ENCODE peak calls at places on chromosomes 5 and 9, in nine cellular contexts. One of them, this sample, is unnamed.

GRCh38 chr9:1980387-1980786 is 34.8 kb upstream of the SMARCA2 start:
- DNase-seq in iPS DF 6.9: no peak
- DNase-seq in stimulated activated CD4-positive, alpha-beta T cell treated with anti-CD3 and anti-CD28 coated beads, Interleukin-2, amount 100 ng/mL, for 4 hours: no peak
- DNase-seq in fibroblast of the aortic adventitia: no peak
- DNase-seq in PC-3: no peak
- DNase-seq in AG04450: no peak
- DNase-seq in COR-L47: no peak
- DNase-seq in KBM-7: no peak
- DNase-seq in stimulated activated CD8-positive, alpha-beta memory T cell treated with anti-CD3 and anti-CD28 coated beads, Interleukin-15, amount 100 ng/mL, for 1 hour: no peak
- DNase-seq in this sample: no peak

GRCh38 chr5:156892864-156893263 is 42.8 kb downstream of the PPP1R2B start:
- DNase-seq in COR-L47: no peak
- DNase-seq in iPS DF 6.9: no peak
- DNase-seq in fibroblast of the aortic adventitia: no peak
- DNase-seq in stimulated activated CD8-positive, alpha-beta memory T cell treated with anti-CD3 and anti-CD28 coated beads, Interleukin-15, amount 100 ng/mL, for 1 hour: no peak
- DNase-seq in PC-3: no peak
- DNase-seq in AG04450: no peak
- DNase-seq in KBM-7: no peak
- DNase-seq in stimulated activated CD4-positive, alpha-beta T cell treated with anti-CD3 and anti-CD28 coated beads, Interleukin-2, amount 100 ng/mL, for 4 hours: no peak
- DNase-seq in this sample: no peak

GRCh38 chr5:82277987-82278710 is at the start of gene RPS23:
- DNase-seq in AG04450: peak
- DNase-seq in fibroblast of the aortic adventitia: peak
- DNase-seq in KBM-7: peak
- DNase-seq in iPS DF 6.9: peak
- DNase-seq in PC-3: peak
- DNase-seq in COR-L47: peak
- DNase-seq in stimulated activated CD8-positive, alpha-beta memory T cell treated with anti-CD3 and anti-CD28 coated beads, Interleukin-15, amount 100 ng/mL, for 1 hour: peak
- DNase-seq in stimulated activated CD4-positive, alpha-beta T cell treated with anti-CD3 and anti-CD28 coated beads, Interleukin-2, amount 100 ng/mL, for 4 hours: peak
- DNase-seq in this sample: peak

GRCh38 chr9:116453785-116454184 is 233.3 kb upstream of the TRIM32 start:
- DNase-seq in AG04450: no peak
- DNase-seq in COR-L47: no peak
- DNase-seq in stimulated activated CD8-positive, alpha-beta memory T cell treated with anti-CD3 and anti-CD28 coated beads, Interleukin-15, amount 100 ng/mL, for 1 hour: no peak
- DNase-seq in stimulated activated CD4-positive, alpha-beta T cell treated with anti-CD3 and anti-CD28 coated beads, Interleukin-2, amount 100 ng/mL, for 4 hours: no peak
- DNase-seq in fibroblast of the aortic adventitia: no peak
- DNase-seq in KBM-7: no peak
- DNase-seq in iPS DF 6.9: no peak
- DNase-seq in PC-3: no peak
- DNase-seq in this sample: no peak

GRCh38 chr9:135340726-135341475 is 138.7 kb upstream of the PPP1R26 start:
- DNase-seq in stimulated activated CD8-positive, alpha-beta memory T cell treated with anti-CD3 and anti-CD28 coated beads, Interleukin-15, amount 100 ng/mL, for 1 hour: no peak
- DNase-seq in PC-3: no peak
- DNase-seq in stimulated activated CD4-positive, alpha-beta T cell treated with anti-CD3 and anti-CD28 coated beads, Interleukin-2, amount 100 ng/mL, for 4 hours: no peak
- DNase-seq in AG04450: no peak
- DNase-seq in KBM-7: no peak
- DNase-seq in COR-L47: no peak
- DNase-seq in fibroblast of the aortic adventitia: no peak
- DNase-seq in iPS DF 6.9: no peak
- DNase-seq in this sample: no peak

GRCh38 chr5:39661026-39661779 is 236.4 kb upstream of the DAB2 start:
- DNase-seq in PC-3: peak
- DNase-seq in stimulated activated CD8-positive, alpha-beta memory T cell treated with anti-CD3 and anti-CD28 coated beads, Interleukin-15, amount 100 ng/mL, for 1 hour: no peak
- DNase-seq in AG04450: no peak
- DNase-seq in fibroblast of the aortic adventitia: peak
- DNase-seq in KBM-7: no peak
- DNase-seq in iPS DF 6.9: no peak
- DNase-seq in stimulated activated CD4-positive, alpha-beta T cell treated with anti-CD3 and anti-CD28 coated beads, Interleukin-2, amount 100 ng/mL, for 4 hours: no peak
- DNase-seq in COR-L47: no peak
- DNase-seq in this sample: no peak

GRCh38 chr5:82952326-82952725 is 124.9 kb downstream of the TMEM167A start:
- DNase-seq in COR-L47: no peak
- DNase-seq in iPS DF 6.9: no peak
- DNase-seq in AG04450: no peak
- DNase-seq in PC-3: peak
- DNase-seq in stimulated activated CD8-positive, alpha-beta memory T cell treated with anti-CD3 and anti-CD28 coated beads, Interleukin-15, amount 100 ng/mL, for 1 hour: no peak
- DNase-seq in fibroblast of the aortic adventitia: no peak
- DNase-seq in stimulated activated CD4-positive, alpha-beta T cell treated with anti-CD3 and anti-CD28 coated beads, Interleukin-2, amount 100 ng/mL, for 4 hours: no peak
- DNase-seq in KBM-7: no peak
- DNase-seq in this sample: no peak

GRCh38 chr9:136488247-136489214 is 5.7 kb upstream of the SEC16A start:
- DNase-seq in stimulated activated CD8-positive, alpha-beta memory T cell treated with anti-CD3 and anti-CD28 coated beads, Interleukin-15, amount 100 ng/mL, for 1 hour: peak
- DNase-seq in AG04450: no peak
- DNase-seq in COR-L47: peak
- DNase-seq in iPS DF 6.9: peak
- DNase-seq in KBM-7: peak
- DNase-seq in fibroblast of the aortic adventitia: peak
- DNase-seq in stimulated activated CD4-positive, alpha-beta T cell treated with anti-CD3 and anti-CD28 coated beads, Interleukin-2, amount 100 ng/mL, for 4 hours: peak
- DNase-seq in PC-3: peak
- DNase-seq in this sample: no peak

GRCh38 chr9:22469928-22470544 is 23.4 kb downstream of the DMRTA1 start:
- DNase-seq in iPS DF 6.9: no peak
- DNase-seq in stimulated activated CD8-positive, alpha-beta memory T cell treated with anti-CD3 and anti-CD28 coated beads, Interleukin-15, amount 100 ng/mL, for 1 hour: no peak
- DNase-seq in COR-L47: peak
- DNase-seq in fibroblast of the aortic adventitia: peak
- DNase-seq in KBM-7: peak
- DNase-seq in PC-3: peak
- DNase-seq in AG04450: no peak
- DNase-seq in stimulated activated CD4-positive, alpha-beta T cell treated with anti-CD3 and anti-CD28 coated beads, Interleukin-2, amount 100 ng/mL, for 4 hours: no peak
- DNase-seq in this sample: no peak

GRCh38 chr5:61330879-61331406 is 1.1 kb upstream of the ZSWIM6 start:
- DNase-seq in KBM-7: peak
- DNase-seq in fibroblast of the aortic adventitia: peak
- DNase-seq in stimulated activated CD4-positive, alpha-beta T cell treated with anti-CD3 and anti-CD28 coated beads, Interleukin-2, amount 100 ng/mL, for 4 hours: peak
- DNase-seq in iPS DF 6.9: no peak
- DNase-seq in PC-3: peak
- DNase-seq in stimulated activated CD8-positive, alpha-beta memory T cell treated with anti-CD3 and anti-CD28 coated beads, Interleukin-15, amount 100 ng/mL, for 1 hour: no peak
- DNase-seq in COR-L47: peak
- DNase-seq in AG04450: no peak
- DNase-seq in this sample: no peak

GRCh38 chr9:127742435-127743088 is 7.5 kb upstream of the TOR2A start:
- DNase-seq in iPS DF 6.9: peak
- DNase-seq in KBM-7: no peak
- DNase-seq in stimulated activated CD4-positive, alpha-beta T cell treated with anti-CD3 and anti-CD28 coated beads, Interleukin-2, amount 100 ng/mL, for 4 hours: no peak
- DNase-seq in AG04450: peak
- DNase-seq in PC-3: no peak
- DNase-seq in fibroblast of the aortic adventitia: peak
- DNase-seq in COR-L47: peak
- DNase-seq in stimulated activated CD8-positive, alpha-beta memory T cell treated with anti-CD3 and anti-CD28 coated beads, Interleukin-15, amount 100 ng/mL, for 1 hour: no peak
- DNase-seq in this sample: peak

GRCh38 chr5:116738270-116738947 is 163.8 kb upstream of the SEMA6A start:
- DNase-seq in stimulated activated CD8-positive, alpha-beta memory T cell treated with anti-CD3 and anti-CD28 coated beads, Interleukin-15, amount 100 ng/mL, for 1 hour: no peak
- DNase-seq in AG04450: no peak
- DNase-seq in fibroblast of the aortic adventitia: no peak
- DNase-seq in KBM-7: peak
- DNase-seq in stimulated activated CD4-positive, alpha-beta T cell treated with anti-CD3 and anti-CD28 coated beads, Interleukin-2, amount 100 ng/mL, for 4 hours: no peak
- DNase-seq in COR-L47: no peak
- DNase-seq in PC-3: no peak
- DNase-seq in iPS DF 6.9: no peak
- DNase-seq in this sample: peak

GRCh38 chr5:156322666-156323065 is 4.3 kb upstream of the SGCD start:
- DNase-seq in PC-3: no peak
- DNase-seq in iPS DF 6.9: no peak
- DNase-seq in AG04450: no peak
- DNase-seq in stimulated activated CD8-positive, alpha-beta memory T cell treated with anti-CD3 and anti-CD28 coated beads, Interleukin-15, amount 100 ng/mL, for 1 hour: no peak
- DNase-seq in stimulated activated CD4-positive, alpha-beta T cell treated with anti-CD3 and anti-CD28 coated beads, Interleukin-2, amount 100 ng/mL, for 4 hours: no peak
- DNase-seq in KBM-7: no peak
- DNase-seq in fibroblast of the aortic adventitia: no peak
- DNase-seq in COR-L47: no peak
- DNase-seq in this sample: no peak

GRCh38 chr9:90883661-90884060 is 82.0 kb downstream of the SYK start:
- DNase-seq in iPS DF 6.9: no peak
- DNase-seq in stimulated activated CD8-positive, alpha-beta memory T cell treated with anti-CD3 and anti-CD28 coated beads, Interleukin-15, amount 100 ng/mL, for 1 hour: no peak
- DNase-seq in PC-3: no peak
- DNase-seq in KBM-7: no peak
- DNase-seq in COR-L47: no peak
- DNase-seq in stimulated activated CD4-positive, alpha-beta T cell treated with anti-CD3 and anti-CD28 coated beads, Interleukin-2, amount 100 ng/mL, for 4 hours: no peak
- DNase-seq in AG04450: no peak
- DNase-seq in fibroblast of the aortic adventitia: no peak
- DNase-seq in this sample: no peak

GRCh38 chr9:91162311-91162710 is 199.4 kb downstream of the AUH start:
- DNase-seq in AG04450: no peak
- DNase-seq in PC-3: peak
- DNase-seq in fibroblast of the aortic adventitia: no peak
- DNase-seq in COR-L47: no peak
- DNase-seq in KBM-7: no peak
- DNase-seq in stimulated activated CD8-positive, alpha-beta memory T cell treated with anti-CD3 and anti-CD28 coated beads, Interleukin-15, amount 100 ng/mL, for 1 hour: no peak
- DNase-seq in iPS DF 6.9: no peak
- DNase-seq in stimulated activated CD4-positive, alpha-beta T cell treated with anti-CD3 and anti-CD28 coated beads, Interleukin-2, amount 100 ng/mL, for 4 hours: no peak
- DNase-seq in this sample: no peak

GRCh38 chr9:27086818-27087680 is 22.0 kb upstream of the TEK start:
- DNase-seq in stimulated activated CD4-positive, alpha-beta T cell treated with anti-CD3 and anti-CD28 coated beads, Interleukin-2, amount 100 ng/mL, for 4 hours: no peak
- DNase-seq in KBM-7: no peak
- DNase-seq in stimulated activated CD8-positive, alpha-beta memory T cell treated with anti-CD3 and anti-CD28 coated beads, Interleukin-15, amount 100 ng/mL, for 1 hour: no peak
- DNase-seq in PC-3: peak
- DNase-seq in iPS DF 6.9: no peak
- DNase-seq in fibroblast of the aortic adventitia: peak
- DNase-seq in AG04450: peak
- DNase-seq in COR-L47: no peak
- DNase-seq in this sample: no peak

GRCh38 chr5:179319123-179319522 is 26.1 kb downstream of the ADAMTS2 start:
- DNase-seq in PC-3: no peak
- DNase-seq in fibroblast of the aortic adventitia: no peak
- DNase-seq in AG04450: no peak
- DNase-seq in COR-L47: no peak
- DNase-seq in KBM-7: no peak
- DNase-seq in stimulated activated CD8-positive, alpha-beta memory T cell treated with anti-CD3 and anti-CD28 coated beads, Interleukin-15, amount 100 ng/mL, for 1 hour: no peak
- DNase-seq in iPS DF 6.9: no peak
- DNase-seq in stimulated activated CD4-positive, alpha-beta T cell treated with anti-CD3 and anti-CD28 coated beads, Interleukin-2, amount 100 ng/mL, for 4 hours: no peak
- DNase-seq in this sample: no peak

GRCh38 chr9:91807640-91808246 is 142.3 kb downstream of the ROR2 start:
- DNase-seq in KBM-7: no peak
- DNase-seq in iPS DF 6.9: no peak
- DNase-seq in fibroblast of the aortic adventitia: no peak
- DNase-seq in stimulated activated CD4-positive, alpha-beta T cell treated with anti-CD3 and anti-CD28 coated beads, Interleukin-2, amount 100 ng/mL, for 4 hours: no peak
- DNase-seq in COR-L47: no peak
- DNase-seq in AG04450: no peak
- DNase-seq in PC-3: no peak
- DNase-seq in stimulated activated CD8-positive, alpha-beta memory T cell treated with anti-CD3 and anti-CD28 coated beads, Interleukin-15, amount 100 ng/mL, for 1 hour: no peak
- DNase-seq in this sample: no peak

GRCh38 chr9:121277026-121277425 is 9.1 kb downstream of the GSN start:
- DNase-seq in AG04450: no peak
- DNase-seq in COR-L47: no peak
- DNase-seq in KBM-7: no peak
- DNase-seq in stimulated activated CD4-positive, alpha-beta T cell treated with anti-CD3 and anti-CD28 coated beads, Interleukin-2, amount 100 ng/mL, for 4 hours: no peak
- DNase-seq in iPS DF 6.9: no peak
- DNase-seq in PC-3: no peak
- DNase-seq in stimulated activated CD8-positive, alpha-beta memory T cell treated with anti-CD3 and anti-CD28 coated beads, Interleukin-15, amount 100 ng/mL, for 1 hour: no peak
- DNase-seq in fibroblast of the aortic adventitia: no peak
- DNase-seq in this sample: no peak

GRCh38 chr5:159780246-159780645 is 136.0 kb upstream of the ADRA1B start:
- DNase-seq in AG04450: no peak
- DNase-seq in iPS DF 6.9: no peak
- DNase-seq in stimulated activated CD8-positive, alpha-beta memory T cell treated with anti-CD3 and anti-CD28 coated beads, Interleukin-15, amount 100 ng/mL, for 1 hour: no peak
- DNase-seq in KBM-7: no peak
- DNase-seq in stimulated activated CD4-positive, alpha-beta T cell treated with anti-CD3 and anti-CD28 coated beads, Interleukin-2, amount 100 ng/mL, for 4 hours: no peak
- DNase-seq in COR-L47: no peak
- DNase-seq in fibroblast of the aortic adventitia: no peak
- DNase-seq in PC-3: no peak
- DNase-seq in this sample: no peak

GRCh38 chr9:123281659-123282342 is 13.4 kb upstream of the STRBP start:
- DNase-seq in AG04450: no peak
- DNase-seq in iPS DF 6.9: no peak
- DNase-seq in COR-L47: no peak
- DNase-seq in stimulated activated CD8-positive, alpha-beta memory T cell treated with anti-CD3 and anti-CD28 coated beads, Interleukin-15, amount 100 ng/mL, for 1 hour: no peak
- DNase-seq in fibroblast of the aortic adventitia: no peak
- DNase-seq in PC-3: no peak
- DNase-seq in KBM-7: no peak
- DNase-seq in stimulated activated CD4-positive, alpha-beta T cell treated with anti-CD3 and anti-CD28 coated beads, Interleukin-2, amount 100 ng/mL, for 4 hours: no peak
- DNase-seq in this sample: no peak

GRCh38 chr5:150272531-150272930 is 17.0 kb downstream of the CAMK2A start:
- DNase-seq in iPS DF 6.9: no peak
- DNase-seq in stimulated activated CD8-positive, alpha-beta memory T cell treated with anti-CD3 and anti-CD28 coated beads, Interleukin-15, amount 100 ng/mL, for 1 hour: no peak
- DNase-seq in PC-3: peak
- DNase-seq in fibroblast of the aortic adventitia: peak
- DNase-seq in COR-L47: no peak
- DNase-seq in KBM-7: peak
- DNase-seq in stimulated activated CD4-positive, alpha-beta T cell treated with anti-CD3 and anti-CD28 coated beads, Interleukin-2, amount 100 ng/mL, for 4 hours: no peak
- DNase-seq in AG04450: no peak
- DNase-seq in this sample: peak

GRCh38 chr9:82553654-82554366 is 509.1 kb downstream of the RASEF start:
- DNase-seq in iPS DF 6.9: no peak
- DNase-seq in AG04450: no peak
- DNase-seq in stimulated activated CD4-positive, alpha-beta T cell treated with anti-CD3 and anti-CD28 coated beads, Interleukin-2, amount 100 ng/mL, for 4 hours: no peak
- DNase-seq in COR-L47: no peak
- DNase-seq in KBM-7: no peak
- DNase-seq in PC-3: peak
- DNase-seq in stimulated activated CD8-positive, alpha-beta memory T cell treated with anti-CD3 and anti-CD28 coated beads, Interleukin-15, amount 100 ng/mL, for 1 hour: no peak
- DNase-seq in fibroblast of the aortic adventitia: peak
- DNase-seq in this sample: no peak

GRCh38 chr5:177539411-177539810 is 15.0 kb downstream of the FAM193B start:
- DNase-seq in stimulated activated CD4-positive, alpha-beta T cell treated with anti-CD3 and anti-CD28 coated beads, Interleukin-2, amount 100 ng/mL, for 4 hours: no peak
- DNase-seq in AG04450: no peak
- DNase-seq in PC-3: no peak
- DNase-seq in iPS DF 6.9: no peak
- DNase-seq in fibroblast of the aortic adventitia: peak
- DNase-seq in COR-L47: no peak
- DNase-seq in stimulated activated CD8-positive, alpha-beta memory T cell treated with anti-CD3 and anti-CD28 coated beads, Interleukin-15, amount 100 ng/mL, for 1 hour: no peak
- DNase-seq in KBM-7: no peak
- DNase-seq in this sample: no peak

GRCh38 chr9:91101598-91102168 is 260.0 kb downstream of the AUH start:
- DNase-seq in iPS DF 6.9: no peak
- DNase-seq in stimulated activated CD4-positive, alpha-beta T cell treated with anti-CD3 and anti-CD28 coated beads, Interleukin-2, amount 100 ng/mL, for 4 hours: peak
- DNase-seq in COR-L47: no peak
- DNase-seq in fibroblast of the aortic adventitia: no peak
- DNase-seq in AG04450: no peak
- DNase-seq in stimulated activated CD8-positive, alpha-beta memory T cell treated with anti-CD3 and anti-CD28 coated beads, Interleukin-15, amount 100 ng/mL, for 1 hour: peak
- DNase-seq in KBM-7: no peak
- DNase-seq in PC-3: no peak
- DNase-seq in this sample: no peak

GRCh38 chr9:38359689-38360385 is 32.7 kb upstream of the ALDH1B1 start:
- DNase-seq in iPS DF 6.9: no peak
- DNase-seq in fibroblast of the aortic adventitia: peak
- DNase-seq in PC-3: no peak
- DNase-seq in AG04450: no peak
- DNase-seq in stimulated activated CD8-positive, alpha-beta memory T cell treated with anti-CD3 and anti-CD28 coated beads, Interleukin-15, amount 100 ng/mL, for 1 hour: no peak
- DNase-seq in COR-L47: no peak
- DNase-seq in KBM-7: no peak
- DNase-seq in stimulated activated CD4-positive, alpha-beta T cell treated with anti-CD3 and anti-CD28 coated beads, Interleukin-2, amount 100 ng/mL, for 4 hours: no peak
- DNase-seq in this sample: no peak

GRCh38 chr9:14103115-14103514 is 210.8 kb downstream of the NFIB start:
- DNase-seq in PC-3: no peak
- DNase-seq in AG04450: no peak
- DNase-seq in COR-L47: no peak
- DNase-seq in iPS DF 6.9: no peak
- DNase-seq in fibroblast of the aortic adventitia: peak
- DNase-seq in stimulated activated CD8-positive, alpha-beta memory T cell treated with anti-CD3 and anti-CD28 coated beads, Interleukin-15, amount 100 ng/mL, for 1 hour: no peak
- DNase-seq in KBM-7: no peak
- DNase-seq in stimulated activated CD4-positive, alpha-beta T cell treated with anti-CD3 and anti-CD28 coated beads, Interleukin-2, amount 100 ng/mL, for 4 hours: no peak
- DNase-seq in this sample: no peak

GRCh38 chr9:92887880-92888338 is 10.1 kb upstream of the ZNF484 start:
- DNase-seq in iPS DF 6.9: no peak
- DNase-seq in stimulated activated CD4-positive, alpha-beta T cell treated with anti-CD3 and anti-CD28 coated beads, Interleukin-2, amount 100 ng/mL, for 4 hours: no peak
- DNase-seq in stimulated activated CD8-positive, alpha-beta memory T cell treated with anti-CD3 and anti-CD28 coated beads, Interleukin-15, amount 100 ng/mL, for 1 hour: no peak
- DNase-seq in PC-3: no peak
- DNase-seq in KBM-7: peak
- DNase-seq in AG04450: no peak
- DNase-seq in fibroblast of the aortic adventitia: no peak
- DNase-seq in COR-L47: no peak
- DNase-seq in this sample: no peak

GRCh38 chr5:154520861-154521453 is 42.9 kb upstream of the HAND1 start:
- DNase-seq in KBM-7: peak
- DNase-seq in AG04450: no peak
- DNase-seq in fibroblast of the aortic adventitia: no peak
- DNase-seq in stimulated activated CD4-positive, alpha-beta T cell treated with anti-CD3 and anti-CD28 coated beads, Interleukin-2, amount 100 ng/mL, for 4 hours: no peak
- DNase-seq in COR-L47: peak
- DNase-seq in stimulated activated CD8-positive, alpha-beta memory T cell treated with anti-CD3 and anti-CD28 coated beads, Interleukin-15, amount 100 ng/mL, for 1 hour: no peak
- DNase-seq in PC-3: peak
- DNase-seq in iPS DF 6.9: peak
- DNase-seq in this sample: no peak

GRCh38 chr5:163914911-163915310 is 409.5 kb downstream of the MAT2B start:
- DNase-seq in fibroblast of the aortic adventitia: no peak
- DNase-seq in COR-L47: no peak
- DNase-seq in AG04450: no peak
- DNase-seq in PC-3: no peak
- DNase-seq in iPS DF 6.9: no peak
- DNase-seq in stimulated activated CD8-positive, alpha-beta memory T cell treated with anti-CD3 and anti-CD28 coated beads, Interleukin-15, amount 100 ng/mL, for 1 hour: no peak
- DNase-seq in KBM-7: peak
- DNase-seq in stimulated activated CD4-positive, alpha-beta T cell treated with anti-CD3 and anti-CD28 coated beads, Interleukin-2, amount 100 ng/mL, for 4 hours: no peak
- DNase-seq in this sample: no peak

This sample was measured in astrocyte of the cerebellum.